ENCODE peak calls at places on chromosomes 6 and 20, in eight cellular contexts. I is brain microvascular endothelial cell, W is lower leg skin, O is astrocyte of the spinal cord, P is neural progenitor cell, V is A673, Z is left ventricle myocardium inferior, J is RWPE1. T is an unnamed sample.

GRCh38 chr20:19110866-19111460 is 101.5 kb upstream of the SLC24A3 start:
- DNase-seq in I (no peak), W (no peak), O (no peak), P (no peak), V (no peak), Z (no peak), J (no peak), T (no peak)

GRCh38 chr6:9025796-9026195 is 590.5 kb upstream of the SLC35B3 start:
- DNase-seq in I (no peak), W (no peak), O (no peak), P (no peak), V (no peak), Z (no peak), J (no peak), T (no peak)

GRCh38 chr6:36683145-36683655 is 4.7 kb downstream of the CDKN1A start:
- DNase-seq in I (no peak), W (no peak), O (no peak), P (no peak), V (no peak), Z (no peak), J (no peak), T (no peak)

GRCh38 chr6:25342784-25343183 is 63.6 kb downstream of the CARMIL1 start:
- DNase-seq in I (peak; percentile 9), W (no peak), O (no peak), P (no peak), V (peak; percentile 87), Z (no peak), J (no peak), T (no peak)

GRCh38 chr20:32476684-32477593 is 108.2 kb downstream of the NOL4L start:
- DNase-seq in I (no peak), W (no peak), O (no peak), P (no peak), V (no peak), Z (peak; percentile 6), J (no peak), T (no peak)

GRCh38 chr6:41039060-41039998 is at the start of gene UNC5CL:
- DNase-seq in I (peak; percentile 20), W (peak; percentile 67), O (no peak), P (peak; percentile 63), V (peak; percentile 48), Z (no peak), J (peak; percentile 39), T (peak; percentile 73)

GRCh38 chr20:57507477-57507876 is 17.5 kb downstream of the CTCFL start:
- DNase-seq in I (no peak), W (no peak), O (peak; percentile 1), P (no peak), V (no peak), Z (no peak), J (no peak), T (no peak)

GRCh38 chr20:58708246-58708931 is 15.8 kb downstream of the NPEPL1 start:
- DNase-seq in I (no peak), W (peak; percentile 68), O (no peak), P (no peak), V (no peak), Z (peak; percentile 7), J (no peak), T (no peak)

GRCh38 chr6:136639671-136640070 is 89.4 kb upstream of the MAP7 start:
- DNase-seq in I (no peak), W (no peak), O (no peak), P (no peak), V (no peak), Z (no peak), J (no peak), T (no peak)

GRCh38 chr6:137767465-137767864 is 99.6 kb upstream of the TNFAIP3 start:
- DNase-seq in I (no peak), W (no peak), O (no peak), P (no peak), V (no peak), Z (no peak), J (no peak), T (no peak)

GRCh38 chr6:34982424-34982852 is 93.4 kb downstream of the ANKS1A start:
- DNase-seq in I (peak; percentile 21), W (no peak), O (peak; percentile 27), P (peak; percentile 26), V (peak; percentile 73), Z (no peak), J (no peak), T (no peak)
- TF ChIP-seq CTCF in I (peak; percentile 54), W (no peak), O (peak; percentile 46), P (peak; percentile 26), V (peak; percentile 65), Z (peak; percentile 42), J (no peak), T (no peak)

DNA sequence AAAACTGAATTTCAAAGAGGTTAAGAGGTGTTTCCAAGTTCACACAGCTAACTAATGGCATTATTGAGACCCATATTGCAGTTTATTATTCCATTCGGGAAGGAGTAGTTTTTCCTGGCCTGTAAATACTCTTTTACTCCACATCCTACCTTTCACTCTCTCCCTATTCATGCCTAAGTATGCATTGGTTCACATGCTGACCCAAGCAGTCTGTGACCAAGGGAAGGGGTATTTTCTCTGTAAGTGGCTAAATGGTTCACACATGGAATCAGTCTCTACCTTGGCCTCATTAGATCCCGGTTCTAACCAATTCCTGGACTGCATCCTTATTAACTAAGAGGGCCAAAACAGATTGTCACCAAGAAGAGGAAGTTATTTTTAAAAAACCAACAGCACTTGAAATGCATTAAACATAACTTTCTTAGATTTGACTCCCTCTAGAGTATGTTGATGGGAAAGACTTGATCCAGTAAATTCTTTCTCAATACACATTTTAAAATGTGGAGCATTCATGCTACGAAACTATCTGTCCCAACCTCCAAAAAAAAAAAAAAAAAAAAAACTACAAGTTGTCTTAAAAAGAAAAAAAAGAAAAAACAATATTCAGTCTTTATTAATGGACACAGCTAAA is 17.8 kb upstream of the RSPO3 start:
- DNase-seq in I (no peak), W (no peak), O (peak; percentile 42), P (no peak), V (peak; percentile 54), Z (no peak), J (no peak), T (no peak)
- TF ChIP-seq CTCF in I (peak; percentile 22), W (no peak), O (peak; percentile 39), P (peak; percentile 50), V (peak; percentile 60), Z (peak; percentile 41), J (no peak), T (no peak)

GRCh38 chr6:95091823-95092436 is 485.4 kb upstream of the MANEA start:
- DNase-seq in I (peak; percentile 39), W (no peak), O (peak; percentile 83), P (peak; percentile 61), V (peak; percentile 80), Z (no peak), J (peak; percentile 33), T (no peak)
- TF ChIP-seq CTCF in I (peak; percentile 35), W (no peak), O (peak; percentile 49), P (peak; percentile 81), V (peak; percentile 77), Z (peak; percentile 64), J (peak; percentile 63), T (peak; percentile 50)

GRCh38 chr20:11544029-11544678 is 373.5 kb upstream of the BTBD3 start:
- DNase-seq in I (peak; percentile 76), W (no peak), O (peak; percentile 80), P (peak; percentile 71), V (peak; percentile 85), Z (no peak), J (peak; percentile 57), T (peak; percentile 18)
- TF ChIP-seq CTCF in I (peak; percentile 47), W (no peak), O (peak; percentile 47), P (peak; percentile 79), V (peak; percentile 65), Z (peak; percentile 72), J (peak; percentile 66), T (peak; percentile 57)

T was measured in activated CD8-positive, alpha-beta T cell treated with anti-CD3 and anti-CD28 coated beads for 36 hours.